ENCODE peak calls at places on chromosomes 16 and 17, in seven cellular contexts. P, T, D, G, O, Q and H are unnamed samples.

GRCh38 chr17:4908301-4908700 is 5.4 kb upstream of the CHRNE start:
- DNase-seq in P (peak), T (no peak), D (no peak), G (peak), O (no peak), Q (no peak), H (no peak)

GRCh38 chr17:9232591-9233270 is 211.4 kb downstream of the NTN1 start:
- DNase-seq in P (no peak), T (no peak), D (no peak), G (peak), O (peak), Q (no peak), H (no peak)

GRCh38 chr16:17177242-17177967 is 293.4 kb downstream of the XYLT1 start:
- DNase-seq in P (no peak), T (no peak), D (no peak), G (no peak), O (no peak), Q (no peak), H (no peak)

GRCh38 chr16:70510216-70510615 is 13.1 kb downstream of the COG4 start:
- DNase-seq in P (no peak), T (no peak), D (no peak), G (no peak), O (no peak), Q (no peak), H (no peak)

GRCh38 chr16:77289331-77289809 is 90.2 kb downstream of the SYCE1L start:
- DNase-seq in P (no peak), T (no peak), D (no peak), G (no peak), O (no peak), Q (no peak), H (no peak)

GRCh38 chr17:954431-955164 is 25.0 kb downstream of the NXN start:
- DNase-seq in P (no peak), T (no peak), D (no peak), G (peak), O (no peak), Q (no peak), H (no peak)

GRCh38 chr16:67415872-67416793 is at the start of gene ZDHHC1:
- DNase-seq in P (peak), T (peak), D (peak), G (peak), O (peak), Q (peak), H (peak)

GRCh38 chr16:89360760-89361435 is 129.5 kb downstream of the ANKRD11 start:
- DNase-seq in P (peak), T (peak), D (no peak), G (peak), O (no peak), Q (peak), H (peak)

GRCh38 chr17:71380535-71380934 is 740.3 kb upstream of the SOX9 start:
- DNase-seq in P (no peak), T (no peak), D (no peak), G (no peak), O (no peak), Q (no peak), H (no peak)

GRCh38 chr16:17852977-17853702 is 382.4 kb upstream of the XYLT1 start:
- DNase-seq in P (no peak), T (no peak), D (no peak), G (no peak), O (no peak), Q (no peak), H (no peak)

GRCh38 chr16:87610026-87610425 is 7.7 kb downstream of the JPH3 start:
- DNase-seq in P (no peak), T (no peak), D (no peak), G (no peak), O (no peak), Q (no peak), H (no peak)

GRCh38 chr17:50511058-50511457 is 2.8 kb downstream of the MYCBPAP start:
- DNase-seq in P (peak), T (peak), D (no peak), G (peak), O (no peak), Q (peak), H (peak)

GRCh38 chr16:3484328-3485096 is 10.8 kb downstream of the C16orf90 start:
- DNase-seq in P (no peak), T (no peak), D (no peak), G (peak), O (no peak), Q (no peak), H (no peak)

GRCh38 chr17:2137342-2138098 is 82.6 kb downstream of the HIC1 start:
- DNase-seq in P (no peak), T (peak), D (no peak), G (no peak), O (no peak), Q (peak), H (peak)

GRCh38 chr17:74921045-74921681 is 1.9 kb downstream of the USH1G start:
- DNase-seq in P (no peak), T (no peak), D (no peak), G (peak), O (no peak), Q (no peak), H (no peak)

GRCh38 chr16:24989417-24989978 is 25.7 kb downstream of the ARHGAP17 start:
- DNase-seq in P (no peak), T (no peak), D (no peak), G (no peak), O (no peak), Q (no peak), H (no peak)

GRCh38 chr16:69706975-69707340 is 19.4 kb downstream of the NQO1 start:
- DNase-seq in P (no peak), T (no peak), D (no peak), G (no peak), O (no peak), Q (no peak), H (no peak)

GRCh38 chr16:3007957-3008748 is 4.6 kb upstream of the CLDN9 start:
- DNase-seq in P (peak), T (no peak), D (no peak), G (no peak), O (no peak), Q (no peak), H (no peak)

GRCh38 chr16:27470567-27471431 is 68.8 kb downstream of the IL21R start:
- DNase-seq in P (no peak), T (no peak), D (peak), G (peak), O (no peak), Q (no peak), H (no peak)

GRCh38 chr17:21352221-21352980 is 23.8 kb upstream of the KCNJ12 start:
- DNase-seq in P (no peak), T (no peak), D (peak), G (peak), O (peak), Q (no peak), H (no peak)

GRCh38 chr16:50666658-50667496 is 14.2 kb downstream of the SNX20 start:
- DNase-seq in P (peak), T (peak), D (no peak), G (peak), O (no peak), Q (peak), H (peak)

GRCh38 chr17:1197781-1198490 is 18.2 kb upstream of the ABR start:
- DNase-seq in P (peak), T (peak), D (peak), G (peak), O (peak), Q (peak), H (peak)

GRCh38 chr16:52812945-52813556 is 239.6 kb downstream of the CHD9NB start:
- DNase-seq in P (no peak), T (no peak), D (no peak), G (no peak), O (no peak), Q (no peak), H (no peak)

GRCh38 chr16:88063201-88063773 is 112.1 kb downstream of the BANP start:
- DNase-seq in P (no peak), T (no peak), D (peak), G (peak), O (peak), Q (no peak), H (no peak)

GRCh38 chr17:59846391-59847165 is 46.2 kb downstream of the TUBD1 start:
- DNase-seq in P (peak), T (peak), D (peak), G (peak), O (peak), Q (no peak), H (peak)

GRCh38 chr17:400257-400656 is 47.6 kb upstream of the RPH3AL start:
- DNase-seq in P (no peak), T (no peak), D (no peak), G (peak), O (no peak), Q (no peak), H (no peak)

GRCh38 chr17:43021739-43022512 is at the start of gene VAT1:
- DNase-seq in P (peak), T (peak), D (peak), G (peak), O (peak), Q (peak), H (peak)

GRCh38 chr16:3274490-3274889 is 8.8 kb upstream of the ZNF263 start:
- DNase-seq in P (no peak), T (no peak), D (no peak), G (no peak), O (no peak), Q (no peak), H (no peak)

GRCh38 chr16:3188925-3189825 is 1.2 kb downstream of the OR1F1 start:
- DNase-seq in P (peak), T (peak), D (no peak), G (no peak), O (no peak), Q (peak), H (peak)

GRCh38 chr17:6514371-6514770 is 42.0 kb downstream of the PITPNM3 start:
- DNase-seq in P (no peak), T (no peak), D (no peak), G (no peak), O (no peak), Q (no peak), H (no peak)

GRCh38 chr16:49856741-49857330 is 924 bp upstream of the ZNF423 start:
- DNase-seq in P (peak), T (no peak), D (peak), G (peak), O (peak), Q (peak), H (peak)

GRCh38 chr17:37662358-37662757 is 19.1 kb upstream of the DDX52 start:
- DNase-seq in P (no peak), T (no peak), D (no peak), G (no peak), O (no peak), Q (no peak), H (no peak)

GRCh38 chr17:74542727-74543383 is 3.1 kb downstream of the CD300C start:
- DNase-seq in P (no peak), T (no peak), D (no peak), G (peak), O (peak), Q (no peak), H (no peak)

GRCh38 chr16:68235882-68236803 is at the start of gene ESRP2:
- DNase-seq in P (peak), T (peak), D (no peak), G (peak), O (peak), Q (peak), H (peak)

GRCh38 chr16:2172688-2173335 is 17.2 kb downstream of the TRAF7 start:
- DNase-seq in P (no peak), T (no peak), D (no peak), G (no peak), O (no peak), Q (no peak), H (no peak)

DNA sequence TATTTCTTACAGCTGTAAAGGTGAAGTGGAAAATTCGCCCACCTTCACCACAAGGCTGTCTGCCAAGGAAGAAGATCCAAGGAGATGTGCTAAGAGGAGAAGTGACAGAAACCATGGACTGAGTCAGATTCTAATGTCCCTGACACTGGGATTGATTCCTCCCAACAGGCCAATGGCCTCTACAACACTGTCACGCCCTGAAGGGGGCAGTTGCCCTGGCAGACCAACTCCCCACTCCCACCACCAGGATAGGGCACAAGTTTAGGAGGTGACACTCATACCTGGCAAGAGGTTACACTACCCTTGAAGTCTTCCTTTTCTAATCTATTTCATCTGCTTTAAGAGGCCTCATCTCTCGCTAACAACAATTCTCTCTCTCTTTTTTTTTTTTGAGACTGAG is 16.1 kb downstream of the PIP4K2B start:
- DNase-seq in P (no peak), T (no peak), D (no peak), G (no peak), O (no peak), Q (no peak), H (no peak)
- TF ChIP-seq CTCF in P (no peak), T (no peak), D (no peak), G (no peak), O (no peak), Q (no peak), H (no peak)

GRCh38 chr16:23222929-23223328 is 40.4 kb downstream of the SCNN1G start:
- DNase-seq in P (no peak), T (no peak), D (no peak), G (no peak), O (no peak), Q (no peak), H (no peak)
- TF ChIP-seq CTCF in P (no peak), T (no peak), D (no peak), G (no peak), O (no peak), Q (no peak), H (no peak)

GRCh38 chr16:13435873-13436474 is 484.0 kb upstream of the ERCC4 start:
- DNase-seq in P (no peak), T (no peak), D (no peak), G (no peak), O (no peak), Q (no peak), H (no peak)
- TF ChIP-seq CTCF in P (no peak), T (peak), D (no peak), G (no peak), O (no peak), Q (peak), H (peak)

GRCh38 chr17:30956764-30957374 is 14.0 kb upstream of the RNF135 start:
- DNase-seq in P (no peak), T (no peak), D (no peak), G (peak), O (no peak), Q (no peak), H (no peak)
- TF ChIP-seq CTCF in P (no peak), T (no peak), D (no peak), G (no peak), O (peak), Q (no peak), H (no peak)

DNA sequence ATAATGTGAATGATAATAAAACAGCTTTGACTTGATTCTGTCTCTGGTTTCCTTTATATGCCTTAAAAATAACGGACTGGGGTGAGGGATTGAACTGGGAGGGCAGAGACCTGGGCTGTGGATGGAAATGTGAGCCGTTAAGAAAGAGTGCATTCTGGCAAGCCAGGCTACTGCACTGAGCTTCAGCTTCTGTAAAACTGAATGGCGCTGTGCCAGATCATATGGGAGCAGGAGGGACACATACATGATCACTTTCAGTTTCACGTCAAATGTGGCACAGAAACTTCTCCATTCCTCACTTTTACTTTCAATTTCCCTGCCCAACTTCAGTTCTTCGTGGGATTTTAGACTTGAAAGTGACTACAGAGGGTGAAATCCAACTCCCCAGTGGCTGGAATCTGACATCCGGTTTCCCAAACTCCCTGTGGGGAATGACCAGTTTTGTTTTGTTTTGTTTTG is 1.1 kb downstream of the MT2A start:
- DNase-seq in P (peak), T (peak), D (peak), G (peak), O (peak), Q (peak), H (peak)
- TF ChIP-seq CTCF in P (no peak), T (no peak), D (peak), G (no peak), O (no peak), Q (no peak), H (no peak)